ENCODE peak calls at places on chromosomes 5 and 9, in eight cellular contexts. D is testis; J is T-helper 1 cell; F is stimulated activated CD8-positive, alpha-beta memory T cell treated with anti-CD3 and anti-CD28 coated beads, Interleukin-15, amount 100 ng/mL, for 1 hour; K is T-helper 9 cell; N is lower lobe of right lung; T is pancreas; G is M059J. S is an unnamed sample.
A peak's percentile ranks its signal among the peaks of the same experiment; 100 is the strongest.

GRCh38 chr9:132572921-132573320 is 9.5 kb upstream of the BARHL1 start:
- DNase-seq in F (no peak), T (no peak), J (no peak), K (no peak), D (no peak), G (peak; percentile 28), N (no peak), S (peak; percentile 45)

GRCh38 chr9:85940275-85940831 is 593 bp upstream of the NAA35 start:
- DNase-seq in D (no peak), N (no peak), J (no peak), T (no peak), F (no peak), K (no peak), G (peak; percentile 13), S (peak; percentile 11)

GRCh38 chr9:38068616-38068865 is 486 bp downstream of the SHB start:
- DNase-seq in J (no peak), D (no peak), K (peak; percentile 34), N (no peak), F (no peak), T (no peak), G (peak; percentile 53), S (peak; percentile 45)

GRCh38 chr9:108673386-108673785 is 182.4 kb downstream of the ACTL7B start:
- DNase-seq in T (no peak), J (no peak), D (no peak), N (no peak), F (no peak), K (no peak), G (peak; percentile 60), S (no peak)

GRCh38 chr5:65760504-65761275 is 38.7 kb downstream of the NLN start:
- DNase-seq in K (peak; percentile 27), J (no peak), N (no peak), G (peak; percentile 83), F (peak; percentile 14), D (peak; percentile 65), T (no peak), S (no peak)

GRCh38 chr9:69955536-69956355 is 87.9 kb upstream of the MAMDC2 start:
- DNase-seq in T (no peak), K (no peak), D (no peak), J (no peak), F (no peak), N (no peak), G (no peak), S (no peak)

GRCh38 chr5:124670672-124671592 is 75.5 kb downstream of the ZNF608 start:
- DNase-seq in N (no peak), G (no peak), F (no peak), K (no peak), T (no peak), D (no peak), J (no peak), S (no peak)

GRCh38 chr5:151772029-151772867 is 494 bp downstream of the G3BP1 start:
- DNase-seq in T (peak; percentile 43), K (peak; percentile 20), G (peak; percentile 49), D (peak; percentile 62), F (peak; percentile 5), J (peak; percentile 13), N (peak; percentile 66), S (peak; percentile 75)

GRCh38 chr5:156474251-156474650 is 147.3 kb downstream of the SGCD start:
- DNase-seq in F (no peak), T (no peak), J (no peak), D (peak; percentile 15), G (no peak), N (no peak), K (no peak), S (no peak)

GRCh38 chr5:78751872-78752271 is 103.3 kb upstream of the LHFPL2 start:
- DNase-seq in K (no peak), D (no peak), J (no peak), F (no peak), N (no peak), T (no peak), G (no peak), S (no peak)

GRCh38 chr5:2849429-2849828 is 98.0 kb upstream of the IRX2 start:
- DNase-seq in J (no peak), F (no peak), G (no peak), K (no peak), N (no peak), D (no peak), T (no peak), S (no peak)

GRCh38 chr9:91113026-91113425 is 248.7 kb downstream of the AUH start:
- DNase-seq in T (no peak), J (no peak), D (no peak), F (no peak), N (no peak), G (no peak), K (no peak), S (no peak)

GRCh38 chr5:139246394-139246793 is 47.1 kb upstream of the MATR3 start:
- DNase-seq in G (peak; percentile 78), T (no peak), D (no peak), J (no peak), N (peak; percentile 54), K (no peak), F (no peak), S (peak; percentile 42)

GRCh38 chr5:155049569-155050383 is 36.2 kb downstream of the KIF4B start:
- DNase-seq in T (no peak), N (no peak), D (no peak), G (no peak), J (no peak), F (no peak), K (no peak), S (peak; percentile 32)

GRCh38 chr5:172048170-172048422 is 41.7 kb upstream of the FBXW11 start:
- DNase-seq in F (no peak), G (no peak), K (no peak), T (no peak), D (no peak), J (no peak), N (no peak), S (no peak)

GRCh38 chr9:33435821-33436277 is 11.5 kb downstream of the AQP3 start:
- DNase-seq in F (no peak), K (no peak), D (no peak), N (no peak), T (no peak), J (no peak), G (no peak), S (no peak)

GRCh38 chr9:114363424-114363823 is 24.4 kb downstream of the AKNA start:
- DNase-seq in J (no peak), N (no peak), F (no peak), G (no peak), T (no peak), D (no peak), K (no peak), S (no peak)

GRCh38 chr5:158010831-158011230 is 151.9 kb upstream of the CLINT1 start:
- DNase-seq in G (no peak), N (no peak), D (no peak), T (no peak), J (no peak), F (no peak), K (no peak), S (no peak)

GRCh38 chr9:124108216-124108615 is 96.6 kb downstream of the LHX2 start:
- DNase-seq in D (no peak), G (no peak), F (no peak), K (no peak), T (no peak), N (no peak), J (no peak), S (no peak)

GRCh38 chr5:128674837-128675446 is 136.9 kb upstream of the FBN2 start:
- DNase-seq in F (no peak), J (no peak), T (no peak), N (no peak), D (peak; percentile 60), K (peak; percentile 2), G (peak; percentile 33), S (peak; percentile 49)

GRCh38 chr5:169548315-169548714 is 35.3 kb upstream of the SPDL1 start:
- DNase-seq in K (no peak), T (no peak), G (peak; percentile 56), F (no peak), D (no peak), J (no peak), N (no peak), S (peak; percentile 25)

GRCh38 chr5:73867344-73868335 is 241.6 kb downstream of the ARHGEF28 start:
- DNase-seq in K (no peak), G (peak; percentile 30), J (no peak), D (no peak), F (no peak), T (no peak), N (peak; percentile 48), S (no peak)

S was measured in iPS-NIHi11.